ENCODE peak calls at places on chromosomes 13 and 19, in seven cellular contexts. T is hypothalamus; L is CD8-positive, alpha-beta T cell; D is adrenal gland; N is head of caudate nucleus; O is A549; G is frontal cortex. I is an unnamed sample.

GRCh38 chr13:37640499-37640898 is 41.9 kb upstream of the POSTN start:
- DNase-seq in T (no peak), L (no peak), D (no peak), N (peak; percentile 2), O (peak; percentile 4), G (no peak), I (no peak)

GRCh38 chr19:719636-720377 is 11.1 kb downstream of the PALM start:
- DNase-seq in T (no peak), L (no peak), D (no peak), N (peak; percentile 37), O (no peak), G (peak; percentile 91), I (no peak)

GRCh38 chr19:4503224-4504170 is 14.8 kb downstream of the PLIN4 start:
- DNase-seq in T (no peak), L (no peak), D (no peak), N (no peak), O (no peak), G (no peak), I (no peak)

GRCh38 chr13:37627428-37627827 is 28.9 kb upstream of the POSTN start:
- DNase-seq in T (no peak), L (no peak), D (no peak), N (no peak), O (no peak), G (no peak), I (no peak)

GRCh38 chr13:38752726-38753125 is 65.8 kb downstream of the FREM2 start:
- DNase-seq in T (no peak), L (no peak), D (no peak), N (no peak), O (no peak), G (no peak), I (no peak)

GRCh38 chr19:46542428-46543230 is 47.0 kb upstream of the PNMA8B start:
- DNase-seq in T (peak; percentile 35), L (peak; percentile 75), D (peak; percentile 89), N (peak; percentile 86), O (peak; percentile 69), G (no peak), I (peak; percentile 50)

GRCh38 chr13:30869491-30869890 is 36.6 kb upstream of the MEDAG start:
- DNase-seq in T (no peak), L (no peak), D (no peak), N (no peak), O (no peak), G (no peak), I (no peak)

GRCh38 chr19:2043864-2044708 is 7.0 kb downstream of the MKNK2 start:
- DNase-seq in T (no peak), L (peak; percentile 47), D (peak; percentile 35), N (no peak), O (no peak), G (no peak), I (no peak)

GRCh38 chr13:99385161-99385560 is 78.0 kb upstream of the GPR183 start:
- DNase-seq in T (no peak), L (no peak), D (no peak), N (no peak), O (no peak), G (no peak), I (no peak)

GRCh38 chr19:27793128-27793643 is 1419.8 kb downstream of the UQCRFS1 start:
- DNase-seq in T (no peak), L (peak; percentile 67), D (peak; percentile 68), N (peak; percentile 69), O (peak; percentile 97), G (peak; percentile 10), I (no peak)

GRCh38 chr19:1130801-1131717 is 27.3 kb downstream of the GPX4 start:
- DNase-seq in T (no peak), L (peak; percentile 57), D (no peak), N (no peak), O (no peak), G (no peak), I (no peak)

GRCh38 chr19:1849132-1849474 is 820 bp upstream of the REXO1 start:
- DNase-seq in T (no peak), L (no peak), D (no peak), N (no peak), O (no peak), G (no peak), I (no peak)

GRCh38 chr13:64527561-64527960 is 2702.6 kb downstream of the PCDH9 start:
- DNase-seq in T (no peak), L (no peak), D (no peak), N (no peak), O (no peak), G (no peak), I (no peak)

GRCh38 chr13:41178040-41178439 is 16.3 kb downstream of the KBTBD7 start:
- DNase-seq in T (no peak), L (no peak), D (no peak), N (no peak), O (no peak), G (no peak), I (no peak)

GRCh38 chr19:29672933-29673336 is 7.7 kb downstream of the PLEKHF1 start:
- DNase-seq in T (no peak), L (peak; percentile 95), D (no peak), N (no peak), O (no peak), G (no peak), I (no peak)